ENCODE peak calls at places on chromosomes 4 and X, in ten cellular contexts. O is activated naive CD4-positive, alpha-beta T cell treated with anti-CD3 and anti-CD28 coated beads for 36 hours; Y is mucosa of gallbladder; K is amniotic stem cell; G is RKO; S is hepatic stellate cell; U is activated CD8-positive, alpha-beta memory T cell treated with anti-CD3 and anti-CD28 coated beads for 48 hours; Z is EH; E is adipocyte; B is activated CD4-positive, CD25-positive, alpha-beta regulatory T cell. A is an unnamed sample.

GRCh38 chr4:38368612-38369011 is 295.4 kb upstream of the KLF3 start:
- DNase-seq in O (peak), Y (no peak), K (peak), G (peak), S (no peak), U (no peak), Z (peak), E (peak), B (no peak), A (no peak)

GRCh38 chrX:128653524-128653923 is 601.3 kb upstream of the ACTRT1 start:
- DNase-seq in O (no peak), Y (no peak), K (no peak), G (no peak), S (no peak), U (no peak), Z (no peak), E (no peak), B (no peak), A (no peak)

GRCh38 chr4:67749286-67749685 is 4.9 kb downstream of the GNRHR start:
- DNase-seq in O (no peak), Y (no peak), K (no peak), G (no peak), S (no peak), U (no peak), Z (no peak), E (no peak), B (no peak), A (no peak)

GRCh38 chr4:148166132-148166531 is 276.1 kb downstream of the NR3C2 start:
- DNase-seq in O (no peak), Y (no peak), K (peak), G (no peak), S (peak), U (no peak), Z (peak), E (peak), B (no peak), A (no peak)

GRCh38 chr4:664713-665231 is 9.3 kb downstream of the ATP5ME start:
- DNase-seq in O (peak), Y (no peak), K (no peak), G (no peak), S (no peak), U (no peak), Z (no peak), E (no peak), B (no peak), A (no peak)

GRCh38 chrX:21723814-21724213 is 34.1 kb downstream of the SMPX start:
- DNase-seq in O (no peak), Y (no peak), K (no peak), G (no peak), S (no peak), U (no peak), Z (no peak), E (no peak), B (no peak), A (no peak)

GRCh38 chr4:27050731-27051130 is 190.1 kb downstream of the STIM2 start:
- DNase-seq in O (no peak), Y (no peak), K (no peak), G (no peak), S (no peak), U (no peak), Z (no peak), E (no peak), B (no peak), A (no peak)

GRCh38 chr4:20844311-20844710 is 144.1 kb downstream of the PACRGL start:
- DNase-seq in O (no peak), Y (no peak), K (no peak), G (no peak), S (no peak), U (no peak), Z (peak), E (no peak), B (no peak), A (no peak)

GRCh38 chrX:149527705-149528104 is 13.1 kb upstream of the EOLA1 start:
- DNase-seq in O (peak), Y (no peak), K (no peak), G (peak), S (peak), U (no peak), Z (peak), E (peak), B (no peak), A (no peak)

GRCh38 chrX:5957506-5957905 is 271.2 kb downstream of the NLGN4X start:
- DNase-seq in O (no peak), Y (no peak), K (no peak), G (no peak), S (no peak), U (no peak), Z (no peak), E (no peak), B (no peak), A (no peak)

GRCh38 chr4:104693601-104694201 is 199.0 kb upstream of the CXXC4 start:
- DNase-seq in O (no peak), Y (no peak), K (no peak), G (peak), S (no peak), U (no peak), Z (no peak), E (peak), B (no peak), A (no peak)

GRCh38 chr4:94758700-94759399 is 1.1 kb downstream of the BMPR1B start:
- DNase-seq in O (no peak), Y (no peak), K (no peak), G (no peak), S (peak), U (no peak), Z (no peak), E (no peak), B (no peak), A (no peak)

GRCh38 chr4:188904617-188905016 is 765.4 kb downstream of the TRIML1 start:
- DNase-seq in O (no peak), Y (no peak), K (no peak), G (no peak), S (no peak), U (no peak), Z (no peak), E (no peak), B (no peak), A (no peak)

GRCh38 chrX:104432321-104432720 is 133.7 kb upstream of the IL1RAPL2 start:
- DNase-seq in O (no peak), Y (peak), K (no peak), G (no peak), S (no peak), U (no peak), Z (no peak), E (no peak), B (no peak), A (no peak)

GRCh38 chr4:184433258-184433892 is 41.0 kb downstream of the IRF2 start:
- DNase-seq in O (no peak), Y (no peak), K (no peak), G (no peak), S (no peak), U (no peak), Z (peak), E (no peak), B (no peak), A (peak)

GRCh38 chrX:50827996-50828395 is 14.0 kb upstream of the SHROOM4 start:
- DNase-seq in O (no peak), Y (no peak), K (no peak), G (peak), S (no peak), U (no peak), Z (no peak), E (no peak), B (no peak), A (no peak)

A was measured in left lobe of liver.